ENCODE peak calls at places on chromosomes 12 and 14, in four cellular contexts. G, V, H and D are unnamed samples.

GRCh38 chr12:75270157-75270556 is 60.0 kb downstream of the CAPS2 start:
- DNase-seq in G (no peak), V (no peak), H (no peak), D (no peak)

GRCh38 chr12:96233941-96234461 is 39.8 kb downstream of the ELK3 start:
- DNase-seq in G (peak), V (no peak), H (no peak), D (no peak)

GRCh38 chr12:75087656-75088055 is 122.0 kb downstream of the KCNC2 start:
- DNase-seq in G (peak), V (no peak), H (no peak), D (no peak)

GRCh38 chr14:78509516-78509915 is 339.3 kb downstream of the NRXN3 start:
- DNase-seq in G (no peak), V (no peak), H (no peak), D (no peak)

GRCh38 chr12:47905313-47905730 is 528 bp upstream of the VDR start:
- DNase-seq in G (no peak), V (peak), H (no peak), D (no peak)

GRCh38 chr14:105924951-105925591 is 398.7 kb downstream of the TMEM121 start:
- DNase-seq in G (no peak), V (no peak), H (no peak), D (no peak)

GRCh38 chr12:7150356-7150755 is 20.2 kb downstream of the CLSTN3 start:
- DNase-seq in G (no peak), V (no peak), H (no peak), D (no peak)

GRCh38 chr14:77098470-77099353 is 654 bp downstream of the CIPC start:
- DNase-seq in G (peak), V (no peak), H (no peak), D (no peak)

GRCh38 chr12:95918194-95918993 is 24.0 kb downstream of the CCDC38 start:
- DNase-seq in G (peak), V (peak), H (peak), D (no peak)

GRCh38 chr12:27552886-27553560 is 29.0 kb downstream of the PPFIBP1 start:
- DNase-seq in G (peak), V (no peak), H (no peak), D (no peak)